ENCODE peak calls at places on chromosomes 12 and 14, in eight cellular contexts. One of them, this sample, is unnamed.

GRCh38 chr12:130633771-130634170 is 82.3 kb downstream of the RIMBP2 start:
- DNase-seq in head of caudate nucleus: peak; percentile 36
- DNase-seq in esophagus squamous epithelium: no peak
- DNase-seq in brain pericyte: no peak
- DNase-seq in ascending aorta: no peak
- DNase-seq in stimulated activated CD8-positive, alpha-beta memory T cell treated with anti-CD3 and anti-CD28 coated beads, Interleukin-2, amount 100 ng/mL, for 48 hours: no peak
- DNase-seq in caudate nucleus: peak; percentile 15
- DNase-seq in NCI-H1092 treated with DMSO at 0.1 percent for 48 hours: peak; percentile 97
- DNase-seq in this sample: peak; percentile 91

GRCh38 chr12:108112815-108113556 is 16.1 kb upstream of the WSCD2 start:
- DNase-seq in brain pericyte: no peak
- DNase-seq in caudate nucleus: no peak
- DNase-seq in esophagus squamous epithelium: no peak
- DNase-seq in ascending aorta: no peak
- DNase-seq in NCI-H1092 treated with DMSO at 0.1 percent for 48 hours: no peak
- DNase-seq in stimulated activated CD8-positive, alpha-beta memory T cell treated with anti-CD3 and anti-CD28 coated beads, Interleukin-2, amount 100 ng/mL, for 48 hours: no peak
- DNase-seq in head of caudate nucleus: no peak
- DNase-seq in this sample: no peak

GRCh38 chr14:54472291-54472690 is 16.5 kb downstream of the GMFB start:
- DNase-seq in head of caudate nucleus: no peak
- DNase-seq in ascending aorta: no peak
- DNase-seq in brain pericyte: no peak
- DNase-seq in stimulated activated CD8-positive, alpha-beta memory T cell treated with anti-CD3 and anti-CD28 coated beads, Interleukin-2, amount 100 ng/mL, for 48 hours: no peak
- DNase-seq in caudate nucleus: no peak
- DNase-seq in esophagus squamous epithelium: no peak
- DNase-seq in NCI-H1092 treated with DMSO at 0.1 percent for 48 hours: no peak
- DNase-seq in this sample: peak; percentile 99

GRCh38 chr14:51498411-51499227 is 153.1 kb upstream of the FRMD6 start:
- DNase-seq in ascending aorta: no peak
- DNase-seq in esophagus squamous epithelium: no peak
- DNase-seq in caudate nucleus: no peak
- DNase-seq in brain pericyte: no peak
- DNase-seq in stimulated activated CD8-positive, alpha-beta memory T cell treated with anti-CD3 and anti-CD28 coated beads, Interleukin-2, amount 100 ng/mL, for 48 hours: no peak
- DNase-seq in head of caudate nucleus: no peak
- DNase-seq in NCI-H1092 treated with DMSO at 0.1 percent for 48 hours: no peak
- DNase-seq in this sample: peak; percentile 99

GRCh38 chr12:131052063-131052781 is 98.5 kb downstream of the ADGRD1 start:
- DNase-seq in NCI-H1092 treated with DMSO at 0.1 percent for 48 hours: no peak
- DNase-seq in head of caudate nucleus: no peak
- DNase-seq in ascending aorta: no peak
- DNase-seq in brain pericyte: no peak
- DNase-seq in stimulated activated CD8-positive, alpha-beta memory T cell treated with anti-CD3 and anti-CD28 coated beads, Interleukin-2, amount 100 ng/mL, for 48 hours: no peak
- DNase-seq in esophagus squamous epithelium: no peak
- DNase-seq in caudate nucleus: no peak
- DNase-seq in this sample: no peak

GRCh38 chr12:18383203-18383602 is 121.9 kb downstream of the PIK3C2G start:
- DNase-seq in NCI-H1092 treated with DMSO at 0.1 percent for 48 hours: no peak
- DNase-seq in ascending aorta: no peak
- DNase-seq in brain pericyte: peak; percentile 8
- DNase-seq in caudate nucleus: no peak
- DNase-seq in stimulated activated CD8-positive, alpha-beta memory T cell treated with anti-CD3 and anti-CD28 coated beads, Interleukin-2, amount 100 ng/mL, for 48 hours: no peak
- DNase-seq in esophagus squamous epithelium: no peak
- DNase-seq in head of caudate nucleus: no peak
- DNase-seq in this sample: no peak

GRCh38 chr14:25911831-25912230 is 686.0 kb downstream of the NOVA1 start:
- DNase-seq in stimulated activated CD8-positive, alpha-beta memory T cell treated with anti-CD3 and anti-CD28 coated beads, Interleukin-2, amount 100 ng/mL, for 48 hours: no peak
- DNase-seq in caudate nucleus: no peak
- DNase-seq in ascending aorta: no peak
- DNase-seq in head of caudate nucleus: no peak
- DNase-seq in NCI-H1092 treated with DMSO at 0.1 percent for 48 hours: no peak
- DNase-seq in esophagus squamous epithelium: no peak
- DNase-seq in brain pericyte: no peak
- DNase-seq in this sample: no peak

GRCh38 chr14:57391609-57392195 is 1.3 kb downstream of the NAA30 start:
- DNase-seq in brain pericyte: no peak
- DNase-seq in head of caudate nucleus: no peak
- DNase-seq in esophagus squamous epithelium: no peak
- DNase-seq in ascending aorta: no peak
- DNase-seq in NCI-H1092 treated with DMSO at 0.1 percent for 48 hours: no peak
- DNase-seq in caudate nucleus: no peak
- DNase-seq in stimulated activated CD8-positive, alpha-beta memory T cell treated with anti-CD3 and anti-CD28 coated beads, Interleukin-2, amount 100 ng/mL, for 48 hours: no peak
- DNase-seq in this sample: peak; percentile 53

GRCh38 chr14:58699656-58700055 is 61.9 kb downstream of the DACT1 start:
- DNase-seq in stimulated activated CD8-positive, alpha-beta memory T cell treated with anti-CD3 and anti-CD28 coated beads, Interleukin-2, amount 100 ng/mL, for 48 hours: no peak
- DNase-seq in head of caudate nucleus: no peak
- DNase-seq in brain pericyte: no peak
- DNase-seq in esophagus squamous epithelium: no peak
- DNase-seq in ascending aorta: no peak
- DNase-seq in caudate nucleus: no peak
- DNase-seq in NCI-H1092 treated with DMSO at 0.1 percent for 48 hours: no peak
- DNase-seq in this sample: peak; percentile 16

GRCh38 chr14:49959822-49960408 is 67.0 kb downstream of the ARF6 start:
- DNase-seq in stimulated activated CD8-positive, alpha-beta memory T cell treated with anti-CD3 and anti-CD28 coated beads, Interleukin-2, amount 100 ng/mL, for 48 hours: no peak
- DNase-seq in esophagus squamous epithelium: no peak
- DNase-seq in caudate nucleus: no peak
- DNase-seq in ascending aorta: no peak
- DNase-seq in head of caudate nucleus: no peak
- DNase-seq in brain pericyte: no peak
- DNase-seq in NCI-H1092 treated with DMSO at 0.1 percent for 48 hours: peak; percentile 77
- DNase-seq in this sample: no peak

GRCh38 chr12:51907864-51908425 is 641 bp downstream of the ACVRL1 start:
- DNase-seq in esophagus squamous epithelium: no peak
- DNase-seq in caudate nucleus: no peak
- DNase-seq in stimulated activated CD8-positive, alpha-beta memory T cell treated with anti-CD3 and anti-CD28 coated beads, Interleukin-2, amount 100 ng/mL, for 48 hours: no peak
- DNase-seq in NCI-H1092 treated with DMSO at 0.1 percent for 48 hours: no peak
- DNase-seq in brain pericyte: no peak
- DNase-seq in head of caudate nucleus: no peak
- DNase-seq in ascending aorta: no peak
- DNase-seq in this sample: no peak

GRCh38 chr12:103503546-103504480 is 8.0 kb upstream of the C12orf42 start:
- DNase-seq in NCI-H1092 treated with DMSO at 0.1 percent for 48 hours: no peak
- DNase-seq in ascending aorta: no peak
- DNase-seq in caudate nucleus: no peak
- DNase-seq in brain pericyte: no peak
- DNase-seq in head of caudate nucleus: no peak
- DNase-seq in stimulated activated CD8-positive, alpha-beta memory T cell treated with anti-CD3 and anti-CD28 coated beads, Interleukin-2, amount 100 ng/mL, for 48 hours: peak; percentile 30
- DNase-seq in esophagus squamous epithelium: no peak
- DNase-seq in this sample: peak; percentile 38

GRCh38 chr12:80811957-80812708 is 95.4 kb downstream of the MYF5 start:
- DNase-seq in esophagus squamous epithelium: no peak
- DNase-seq in stimulated activated CD8-positive, alpha-beta memory T cell treated with anti-CD3 and anti-CD28 coated beads, Interleukin-2, amount 100 ng/mL, for 48 hours: no peak
- DNase-seq in brain pericyte: no peak
- DNase-seq in head of caudate nucleus: no peak
- DNase-seq in caudate nucleus: no peak
- DNase-seq in NCI-H1092 treated with DMSO at 0.1 percent for 48 hours: no peak
- DNase-seq in ascending aorta: no peak
- DNase-seq in this sample: no peak

GRCh38 chr12:7188557-7189397 is 709 bp upstream of the PEX5 start:
- DNase-seq in NCI-H1092 treated with DMSO at 0.1 percent for 48 hours: peak; percentile 41
- DNase-seq in ascending aorta: peak; percentile 33
- DNase-seq in caudate nucleus: peak; percentile 66
- DNase-seq in brain pericyte: no peak
- DNase-seq in stimulated activated CD8-positive, alpha-beta memory T cell treated with anti-CD3 and anti-CD28 coated beads, Interleukin-2, amount 100 ng/mL, for 48 hours: peak; percentile 46
- DNase-seq in esophagus squamous epithelium: no peak
- DNase-seq in head of caudate nucleus: peak; percentile 78
- DNase-seq in this sample: peak; percentile 27

GRCh38 chr14:51604078-51604477 is 47.6 kb upstream of the FRMD6 start:
- DNase-seq in caudate nucleus: no peak
- DNase-seq in stimulated activated CD8-positive, alpha-beta memory T cell treated with anti-CD3 and anti-CD28 coated beads, Interleukin-2, amount 100 ng/mL, for 48 hours: no peak
- DNase-seq in ascending aorta: no peak
- DNase-seq in NCI-H1092 treated with DMSO at 0.1 percent for 48 hours: no peak
- DNase-seq in esophagus squamous epithelium: no peak
- DNase-seq in head of caudate nucleus: no peak
- DNase-seq in brain pericyte: no peak
- DNase-seq in this sample: no peak

GRCh38 chr12:12442548-12443071 is 85.7 kb downstream of the BORCS5 start:
- DNase-seq in head of caudate nucleus: no peak
- DNase-seq in stimulated activated CD8-positive, alpha-beta memory T cell treated with anti-CD3 and anti-CD28 coated beads, Interleukin-2, amount 100 ng/mL, for 48 hours: no peak
- DNase-seq in caudate nucleus: no peak
- DNase-seq in ascending aorta: no peak
- DNase-seq in brain pericyte: no peak
- DNase-seq in esophagus squamous epithelium: no peak
- DNase-seq in NCI-H1092 treated with DMSO at 0.1 percent for 48 hours: no peak
- DNase-seq in this sample: no peak

GRCh38 chr12:108839011-108839889 is 18.1 kb downstream of the SSH1 start:
- DNase-seq in ascending aorta: peak; percentile 72
- DNase-seq in NCI-H1092 treated with DMSO at 0.1 percent for 48 hours: no peak
- DNase-seq in caudate nucleus: no peak
- DNase-seq in brain pericyte: no peak
- DNase-seq in head of caudate nucleus: no peak
- DNase-seq in esophagus squamous epithelium: no peak
- DNase-seq in stimulated activated CD8-positive, alpha-beta memory T cell treated with anti-CD3 and anti-CD28 coated beads, Interleukin-2, amount 100 ng/mL, for 48 hours: no peak
- DNase-seq in this sample: no peak

GRCh38 chr12:104855599-104855998 is 102.5 kb downstream of the SLC41A2 start:
- DNase-seq in brain pericyte: no peak
- DNase-seq in head of caudate nucleus: no peak
- DNase-seq in ascending aorta: no peak
- DNase-seq in caudate nucleus: no peak
- DNase-seq in stimulated activated CD8-positive, alpha-beta memory T cell treated with anti-CD3 and anti-CD28 coated beads, Interleukin-2, amount 100 ng/mL, for 48 hours: no peak
- DNase-seq in esophagus squamous epithelium: no peak
- DNase-seq in NCI-H1092 treated with DMSO at 0.1 percent for 48 hours: no peak
- DNase-seq in this sample: no peak

This sample was measured in NCI-H524.